ENCODE peak calls at places on chromosomes 11 and 22, in six cellular contexts. F is GM04504; H is body of pancreas; X is activated CD8-positive, alpha-beta memory T cell treated with anti-CD3 and anti-CD28 coated beads for 48 hours; M is stimulated activated CD8-positive, alpha-beta memory T cell treated with anti-CD3 and anti-CD28 coated beads, Interleukin-2, amount 100 ng/mL, for 1 hour; I is NCI-H187. E is an unnamed sample.

GRCh38 chr11:73322111-73322985 is 14.3 kb downstream of the ARHGEF17 start:
- DNase-seq in F (no peak), H (no peak), X (no peak), M (no peak), I (no peak), E (no peak)

GRCh38 chr22:42001127-42001526 is 2.5 kb downstream of the WBP2NL start:
- DNase-seq in F (no peak), H (no peak), X (no peak), M (no peak), I (no peak), E (no peak)

GRCh38 chr22:49604732-49605302 is 222.9 kb downstream of the BRD1 start:
- DNase-seq in F (no peak), H (no peak), X (no peak), M (no peak), I (no peak), E (no peak)

GRCh38 chr22:19761022-19761499 is 483 bp downstream of the TBX1 start:
- DNase-seq in F (no peak), H (no peak), X (no peak), M (no peak), I (no peak), E (no peak)

GRCh38 chr11:65718964-65719492 is 1.6 kb downstream of the RNASEH2C start:
- DNase-seq in F (no peak), H (peak), X (no peak), M (no peak), I (no peak), E (no peak)

GRCh38 chr22:42300286-42301071 is 30.0 kb upstream of the TCF20 start:
- DNase-seq in F (no peak), H (no peak), X (no peak), M (no peak), I (no peak), E (no peak)

GRCh38 chr22:42994917-42995562 is 19.9 kb downstream of the PACSIN2 start:
- DNase-seq in F (peak), H (peak), X (no peak), M (no peak), I (no peak), E (no peak)

GRCh38 chr11:108025387-108026080 is 16.8 kb downstream of the CUL5 start:
- DNase-seq in F (no peak), H (no peak), X (no peak), M (no peak), I (no peak), E (no peak)

GRCh38 chr11:35585411-35585810 is 32.8 kb upstream of the FJX1 start:
- DNase-seq in F (no peak), H (no peak), X (no peak), M (no peak), I (no peak), E (no peak)

GRCh38 chr11:117597083-117597482 is 199.9 kb downstream of the DSCAML1 start:
- DNase-seq in F (no peak), H (no peak), X (peak), M (no peak), I (no peak), E (no peak)

GRCh38 chr11:49995559-49995958 is 13.2 kb upstream of the OR4C12 start:
- DNase-seq in F (peak), H (peak), X (no peak), M (no peak), I (no peak), E (peak)

GRCh38 chr11:76604652-76605241 is 65.8 kb downstream of the LRRC32 start:
- DNase-seq in F (peak), H (peak), X (no peak), M (no peak), I (no peak), E (peak)

GRCh38 chr11:26558191-26558590 is 13.9 kb downstream of the MUC15 start:
- DNase-seq in F (no peak), H (no peak), X (no peak), M (no peak), I (no peak), E (no peak)

GRCh38 chr22:43042101-43042780 is 27.3 kb upstream of the PACSIN2 start:
- DNase-seq in F (no peak), H (peak), X (no peak), M (no peak), I (no peak), E (no peak)